ENCODE peak calls at places on chromosomes 12 and 14, in six cellular contexts. F is GM23338, L is adipocyte, O is Peyer's patch, S is neuronal stem cell, R is thoracic aorta. E is an unnamed sample. For H3K36me3, the result is how much of the 10 kb centered on the place peaks cover.

GRCh38 chr12:46372131-46372851 is at the start of gene SLC38A2:
- DNase-seq in F (peak), L (peak), O (peak), S (peak), R (peak), E (peak)

GRCh38 chr14:74207943-74208342 is 31.3 kb upstream of the VSX2 start:
- DNase-seq in F (peak), L (no peak), O (no peak), S (no peak), R (no peak), E (no peak)

GRCh38 chr12:130435826-130436225 is 98.1 kb downstream of the PIWIL1 start:
- DNase-seq in F (no peak), L (no peak), O (peak), S (no peak), R (no peak), E (no peak)

GRCh38 chr12:104121001-104121400 is 17.0 kb downstream of the NFYB start:
- DNase-seq in F (no peak), L (peak), O (no peak), S (no peak), R (no peak), E (peak)

GRCh38 chr12:1083086-1083887 is 92.3 kb downstream of the ERC1 start:
- DNase-seq in F (peak), L (no peak), O (no peak), S (no peak), R (no peak), E (no peak)

GRCh38 chr12:11228268-11228879 is 41.1 kb downstream of the PRB3 start:
- DNase-seq in F (peak), L (peak), O (no peak), S (peak), R (no peak), E (no peak)

GRCh38 chr12:77767756-77768343 is 62.8 kb upstream of the NAV3 start:
- DNase-seq in F (no peak), L (no peak), O (no peak), S (no peak), R (no peak), E (no peak)

GRCh38 chr12:75389706-75390105 is 1.2 kb upstream of the GLIPR1L2 start:
- DNase-seq in F (no peak), L (no peak), O (no peak), S (no peak), R (no peak), E (no peak)

GRCh38 chr12:25615119-25615518 is 62.0 kb upstream of the LMNTD1 start:
- DNase-seq in F (no peak), L (peak), O (no peak), S (no peak), R (no peak), E (peak)

GRCh38 chr12:4934651-4935050 is 24.9 kb downstream of the KCNA1 start:
- DNase-seq in F (no peak), L (no peak), O (no peak), S (no peak), R (no peak), E (no peak)

GRCh38 chr14:91728616-91729183 is 3.2 kb downstream of the CATSPERB start:
- DNase-seq in F (no peak), L (no peak), O (no peak), S (no peak), R (no peak), E (no peak)

GRCh38 chr12:67705394-67706370 is 57.1 kb downstream of the DYRK2 start:
- DNase-seq in F (no peak), L (peak), O (no peak), S (no peak), R (no peak), E (peak)

GRCh38 chr14:81400852-81401251 is 728 bp upstream of the STON2 start:
- DNase-seq in F (peak), L (peak), O (peak), S (no peak), R (peak), E (peak)

GRCh38 chr14:35480119-35480769 is 53.7 kb upstream of the INSM2 start:
- DNase-seq in F (no peak), L (no peak), O (no peak), S (no peak), R (no peak), E (no peak)

GRCh38 chr12:92908108-92908507 is 21.0 kb downstream of the EEA1 start:
- DNase-seq in F (no peak), L (no peak), O (no peak), S (no peak), R (no peak), E (no peak)

GRCh38 chr12:114096461-114096860 is 130.3 kb upstream of the RBM19 start:
- DNase-seq in F (no peak), L (no peak), O (no peak), S (no peak), R (no peak), E (peak)

GRCh38 chr12:51484119-51484518 is 59.5 kb downstream of the SLC4A8 start:
- DNase-seq in F (no peak), L (no peak), O (no peak), S (no peak), R (no peak), E (no peak)

GRCh38 chr12:119540476-119540875 is 53.1 kb upstream of the TMEM233 start:
- DNase-seq in F (no peak), L (no peak), O (no peak), S (no peak), R (no peak), E (no peak)

GRCh38 chr12:26572131-26572530 is 260.9 kb downstream of the ITPR2 start:
- DNase-seq in F (no peak), L (no peak), O (no peak), S (no peak), R (no peak), E (no peak)

GRCh38 chr12:40209886-40210285 is 14.9 kb upstream of the LRRK2 start:
- DNase-seq in F (no peak), L (no peak), O (no peak), S (no peak), R (no peak), E (no peak)

GRCh38 chr14:95597784-95598204 is 62.9 kb downstream of the GLRX5 start:
- DNase-seq in F (peak), L (peak), O (no peak), S (peak), R (no peak), E (no peak)

GRCh38 chr12:6186114-6186827 is 13.9 kb upstream of the CD9 start:
- DNase-seq in F (no peak), L (no peak), O (no peak), S (no peak), R (no peak), E (no peak)

GRCh38 chr14:26925876-26926584 is 328.2 kb upstream of the NOVA1 start:
- DNase-seq in F (peak), L (no peak), O (no peak), S (no peak), R (no peak), E (no peak)

GRCh38 chr12:77439749-77440148 is 374.4 kb upstream of the E2F7 start:
- DNase-seq in F (no peak), L (no peak), O (no peak), S (no peak), R (no peak), E (no peak)

GRCh38 chr12:91267039-91267438 is 84.4 kb upstream of the DCN start:
- DNase-seq in F (no peak), L (no peak), O (no peak), S (no peak), R (no peak), E (no peak)

GRCh38 chr12:45327823-45328383 is 112.0 kb downstream of the ANO6 start:
- DNase-seq in F (peak), L (no peak), O (no peak), S (no peak), R (no peak), E (no peak)

GRCh38 chr12:6158749-6159148 is 34.3 kb upstream of the VWF start:
- DNase-seq in F (no peak), L (no peak), O (no peak), S (no peak), R (no peak), E (no peak)

GRCh38 chr14:64998455-64998931 is 11.8 kb downstream of the FNTB start:
- DNase-seq in F (no peak), L (peak), O (no peak), S (no peak), R (no peak), E (no peak)

GRCh38 chr12:27236498-27236897 is 7.6 kb upstream of the STK38L start:
- DNase-seq in F (no peak), L (no peak), O (no peak), S (no peak), R (no peak), E (no peak)

GRCh38 chr14:59435106-59435505 is 30.1 kb downstream of the GPR135 start:
- DNase-seq in F (no peak), L (no peak), O (no peak), S (no peak), R (no peak), E (no peak)

GRCh38 chr14:53766106-53766505 is 190.5 kb downstream of the BMP4 start:
- DNase-seq in F (no peak), L (no peak), O (no peak), S (no peak), R (no peak), E (no peak)

GRCh38 chr12:5187136-5187535 is 143.5 kb downstream of the KCNA5 start:
- DNase-seq in F (no peak), L (no peak), O (no peak), S (no peak), R (no peak), E (no peak)

GRCh38 chr12:68358532-68359485 is 26.6 kb upstream of the MDM1 start:
- DNase-seq in F (peak), L (peak), O (peak), S (peak), R (peak), E (peak)

GRCh38 chr14:100586153-100586519 is 1.1 kb downstream of the BEGAIN start:
- DNase-seq in F (no peak), L (no peak), O (no peak), S (no peak), R (no peak), E (no peak)

GRCh38 chr12:47705239-47705570 is 625 bp downstream of the RPAP3 start:
- DNase-seq in F (no peak), L (no peak), O (no peak), S (no peak), R (no peak), E (no peak)
- H3K36me3 ChIP-seq in F (under half), L (under half), O (under half), S (under half), R (under half), E (under half)

GRCh38 chr12:131985145-131985875 is 35.6 kb downstream of the EP400 start:
- DNase-seq in F (no peak), L (no peak), O (peak), S (no peak), R (no peak), E (no peak)
- H3K36me3 ChIP-seq in F (under half), L (half or more), O (under half), S (under half), R (half or more), E (under half)

GRCh38 chr12:22678175-22678574 is 53.2 kb downstream of the ETNK1 start:
- DNase-seq in F (no peak), L (no peak), O (no peak), S (no peak), R (no peak), E (no peak)
- H3K36me3 ChIP-seq in F (under half), L (under half), O (under half), S (under half), R (under half), E (under half)

GRCh38 chr12:106066726-106067325 is 71.9 kb downstream of the NUAK1 start:
- DNase-seq in F (no peak), L (no peak), O (no peak), S (no peak), R (no peak), E (no peak)

GRCh38 chr12:106070147-106070546 is 68.6 kb downstream of the NUAK1 start:
- DNase-seq in F (no peak), L (no peak), O (no peak), S (no peak), R (no peak), E (no peak)

GRCh38 chr12:106066051-106066705 is 72.6 kb downstream of the NUAK1 start:
- DNase-seq in F (no peak), L (no peak), O (no peak), S (no peak), R (no peak), E (no peak)

GRCh38 chr12:106067606-106068205 is 71.0 kb downstream of the NUAK1 start:
- DNase-seq in F (no peak), L (no peak), O (no peak), S (no peak), R (no peak), E (no peak)

GRCh38 chr12:106068296-106068695 is 70.5 kb downstream of the NUAK1 start:
- DNase-seq in F (no peak), L (no peak), O (no peak), S (no peak), R (no peak), E (no peak)
- H3K36me3 ChIP-seq in F (under half), L (half or more), O (under half), S (under half), R (under half), E (under half)

GRCh38 chr14:23162800-23163199 is 20.7 kb downstream of the SLC7A8 start:
- DNase-seq in F (no peak), L (no peak), O (no peak), S (no peak), R (no peak), E (no peak)

GRCh38 chr14:23164250-23164649 is 19.2 kb downstream of the SLC7A8 start:
- DNase-seq in F (no peak), L (no peak), O (no peak), S (no peak), R (no peak), E (no peak)

GRCh38 chr14:23163830-23164229 is 19.6 kb downstream of the SLC7A8 start:
- DNase-seq in F (no peak), L (no peak), O (no peak), S (no peak), R (no peak), E (no peak)

GRCh38 chr14:23167006-23167847 is 16.2 kb downstream of the SLC7A8 start:
- DNase-seq in F (no peak), L (no peak), O (no peak), S (no peak), R (no peak), E (no peak)

DNA sequence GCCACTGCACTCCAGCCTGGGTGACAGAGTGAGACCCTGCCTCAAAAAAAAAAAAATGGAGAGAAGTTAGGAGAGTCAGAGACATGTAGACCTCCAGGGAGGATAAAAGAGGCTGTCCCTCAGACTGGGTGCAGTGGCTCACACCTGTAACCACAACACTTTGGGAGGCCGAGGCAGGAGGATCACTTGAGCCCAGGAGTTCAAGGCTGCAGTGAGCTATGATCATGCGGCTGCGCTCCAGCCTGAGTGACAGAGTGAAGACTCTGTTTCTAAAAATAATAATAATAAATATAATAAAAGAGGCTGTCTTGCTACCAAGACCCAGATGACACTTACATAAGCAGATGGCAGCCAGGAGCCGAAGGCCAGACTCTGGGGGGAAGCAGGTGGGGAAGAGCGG is 18.5 kb downstream of the SLC7A8 start:
- DNase-seq in F (no peak), L (no peak), O (no peak), S (no peak), R (no peak), E (no peak)
- H3K36me3 ChIP-seq in F (under half), L (under half), O (under half), S (under half), R (under half), E (under half)

GRCh38 chr12:110317921-110318320 is 36.9 kb downstream of the ATP2A2 start:
- DNase-seq in F (no peak), L (peak), O (no peak), S (no peak), R (no peak), E (no peak)
- H3K36me3 ChIP-seq in F (under half), L (half or more), O (under half), S (under half), R (under half), E (under half)

GRCh38 chr12:107732365-107732764 is 28.6 kb downstream of the PRDM4 start:
- DNase-seq in F (peak), L (no peak), O (no peak), S (no peak), R (no peak), E (no peak)
- H3K36me3 ChIP-seq in F (under half), L (half or more), O (under half), S (under half), R (under half), E (under half)

E was measured in BJ.